ENCODE peak calls at places on chromosomes 1 and 21, in nine cellular contexts. F, S, P, U, Y, E, X, C and R are unnamed samples. For H3K4me1, the result is how much of the 10 kb centered on the place peaks cover.

GRCh38 chr1:15090373-15090772 is 63.2 kb upstream of the TMEM51 start:
- DNase-seq in F (peak), S (peak), P (no peak), U (no peak), Y (no peak), E (peak), X (peak), C (peak), R (no peak)

GRCh38 chr21:27953328-27954045 is 986.6 kb upstream of the ADAMTS5 start:
- DNase-seq in F (no peak), S (no peak), P (no peak), U (peak), Y (no peak), E (no peak), X (no peak), C (no peak), R (no peak)

GRCh38 chr1:165434264-165434663 is 10.7 kb downstream of the RXRG start:
- DNase-seq in F (no peak), S (no peak), P (no peak), U (no peak), Y (no peak), E (no peak), X (no peak), C (no peak), R (no peak)

GRCh38 chr1:203546274-203546673 is 52.3 kb downstream of the OPTC start:
- DNase-seq in F (no peak), S (no peak), P (no peak), U (no peak), Y (no peak), E (no peak), X (no peak), C (no peak), R (no peak)

GRCh38 chr1:17420361-17420760 is 19.1 kb downstream of the RCC2 start:
- DNase-seq in F (no peak), S (no peak), P (no peak), U (no peak), Y (no peak), E (no peak), X (no peak), C (no peak), R (no peak)

GRCh38 chr1:172145656-172146055 is 274.8 kb upstream of the C1orf105 start:
- DNase-seq in F (no peak), S (no peak), P (no peak), U (no peak), Y (no peak), E (no peak), X (no peak), C (no peak), R (no peak)

GRCh38 chr21:45318556-45319341 is 31.1 kb upstream of the POFUT2 start:
- DNase-seq in F (peak), S (no peak), P (peak), U (peak), Y (peak), E (no peak), X (peak), C (peak), R (peak)

GRCh38 chr1:243842978-243843490 is 7.0 kb downstream of the AKT3 start:
- DNase-seq in F (peak), S (no peak), P (no peak), U (peak), Y (no peak), E (no peak), X (no peak), C (no peak), R (no peak)

GRCh38 chr21:35705237-35705887 is 355.0 kb downstream of the SETD4 start:
- DNase-seq in F (no peak), S (no peak), P (no peak), U (no peak), Y (no peak), E (no peak), X (no peak), C (no peak), R (no peak)

GRCh38 chr1:207418336-207418735 is 35.8 kb upstream of the CR2 start:
- DNase-seq in F (no peak), S (no peak), P (no peak), U (no peak), Y (no peak), E (no peak), X (no peak), C (no peak), R (no peak)
- H3K4me3 ChIP-seq in F (no peak), S (no peak), P (no peak), U (no peak), Y (no peak), E (no peak), X (no peak), C (no peak), R (no peak)

DNA sequence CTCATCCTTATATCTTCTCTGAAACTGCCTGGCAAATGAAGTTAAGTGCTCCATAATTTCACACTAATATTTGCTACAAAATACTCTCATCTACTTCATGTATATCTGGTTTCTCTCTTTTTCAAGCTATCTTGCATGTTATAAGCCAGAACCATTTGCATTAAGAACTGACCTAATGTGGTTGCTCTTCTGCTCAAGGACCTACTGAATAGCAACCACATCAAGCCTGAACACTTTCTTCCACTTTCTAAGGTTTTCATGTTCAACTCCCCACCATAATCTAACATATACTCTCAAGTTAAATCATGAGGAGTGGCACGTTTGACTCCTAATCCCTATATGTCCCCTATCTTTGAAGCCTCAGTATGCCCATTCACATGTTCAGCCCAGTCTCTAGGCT is 27.2 kb downstream of the RGS1 start:
- DNase-seq in F (no peak), S (no peak), P (no peak), U (no peak), Y (no peak), E (no peak), X (no peak), C (no peak), R (no peak)
- H3K4me1 ChIP-seq in F (under half), S (under half), P (under half), U (under half), Y (under half), E (under half), X (under half), C (under half), R (under half)

DNA sequence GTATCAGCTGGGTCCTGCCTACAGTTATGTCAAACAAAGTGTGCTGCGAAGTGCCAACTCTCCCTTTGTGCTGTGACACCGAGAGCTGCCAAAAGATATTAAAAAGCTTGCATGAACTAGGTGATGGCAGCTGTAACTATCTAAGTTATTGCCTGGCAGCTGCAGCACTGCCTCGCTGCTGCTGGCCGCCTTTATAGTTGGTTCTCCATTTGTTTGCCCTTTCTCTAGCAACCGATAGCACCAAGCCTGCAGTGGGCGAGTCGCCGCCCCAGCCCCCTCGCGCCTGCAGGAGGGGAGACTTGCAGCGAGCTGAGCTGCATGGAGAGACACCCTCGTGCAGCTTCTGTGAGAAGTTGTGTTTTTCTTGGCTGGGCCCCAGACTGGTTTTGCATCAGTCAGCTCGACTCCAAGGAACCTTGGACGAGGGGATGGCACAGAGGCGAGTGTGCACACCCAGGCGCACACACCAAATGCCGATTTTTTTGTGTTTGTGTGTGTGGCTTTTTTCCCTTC is 330.6 kb downstream of the RPS6KC1 start:
- DNase-seq in F (no peak), S (no peak), P (no peak), U (no peak), Y (peak), E (no peak), X (no peak), C (no peak), R (no peak)
- H3K4me3 ChIP-seq in F (no peak), S (no peak), P (no peak), U (no peak), Y (peak), E (no peak), X (no peak), C (no peak), R (no peak)

DNA sequence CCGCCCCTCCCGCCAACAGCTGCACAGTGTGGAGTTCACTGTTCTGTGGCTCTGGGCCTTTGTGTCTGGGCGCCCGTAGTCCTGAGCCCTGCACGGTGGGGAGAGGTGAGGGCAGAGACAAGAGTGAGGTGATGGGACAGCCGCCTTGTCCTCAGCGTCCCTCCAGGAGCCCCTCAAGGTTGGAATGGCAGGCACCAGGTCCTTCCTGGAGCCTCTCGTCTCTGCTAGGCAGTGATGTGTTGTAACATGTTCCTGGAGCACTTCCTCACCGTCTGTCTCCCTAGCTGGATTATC is 44.5 kb upstream of the C1orf174 start:
- DNase-seq in F (no peak), S (no peak), P (no peak), U (no peak), Y (no peak), E (no peak), X (no peak), C (no peak), R (no peak)
- H3K4me1 ChIP-seq in F (under half), S (under half), P (under half), U (under half), Y (under half), E (under half), X (under half), C (under half), R (under half)